ENCODE peak calls at places on chromosomes 13 and 19, in six cellular contexts. L, W, H, Q, E and S are unnamed samples.

GRCh38 chr19:33866696-33867095 is 70.0 kb downstream of the KCTD15 start:
- DNase-seq in E (no peak), W (no peak), H (no peak), L (no peak), Q (no peak), S (peak; percentile 39)

GRCh38 chr13:84605927-84606326 is 723.7 kb upstream of the SLITRK1 start:
- DNase-seq in E (peak; percentile 28), L (no peak), Q (peak; percentile 87), W (no peak), H (no peak), S (no peak)

GRCh38 chr13:39890537-39890936 is 235.1 kb downstream of the COG6 start:
- DNase-seq in Q (no peak), E (no peak), L (no peak), W (no peak), H (no peak), S (no peak)

GRCh38 chr19:18594096-18594823 is 5.7 kb downstream of the REX1BD start:
- DNase-seq in H (no peak), W (peak; percentile 73), L (peak; percentile 80), E (peak; percentile 82), Q (peak; percentile 92), S (peak; percentile 84)

GRCh38 chr19:8663920-8664670 is 33.7 kb downstream of the NFILZ start:
- DNase-seq in E (no peak), H (no peak), L (no peak), W (no peak), Q (no peak), S (no peak)

GRCh38 chr19:29467824-29468401 is 57.9 kb upstream of the VSTM2B start:
- DNase-seq in E (peak; percentile 44), L (no peak), H (no peak), Q (peak; percentile 76), W (no peak), S (no peak)

GRCh38 chr19:32532233-32532632 is 48.8 kb upstream of the PDCD5 start:
- DNase-seq in W (no peak), H (no peak), E (no peak), L (no peak), Q (no peak), S (no peak)

GRCh38 chr13:112782433-112783010 is 92.7 kb downstream of the ATP11A start:
- DNase-seq in H (no peak), W (no peak), L (no peak), Q (no peak), E (no peak), S (peak; percentile 50)

GRCh38 chr19:32566246-32566830 is 14.7 kb upstream of the PDCD5 start:
- DNase-seq in E (no peak), W (no peak), L (no peak), Q (no peak), H (no peak), S (peak; percentile 22)

GRCh38 chr13:105037064-105037463 is 1498.4 kb downstream of the EFNB2 start:
- DNase-seq in W (no peak), H (no peak), Q (no peak), E (no peak), L (no peak), S (no peak)

GRCh38 chr19:47240561-47240960 is 9.6 kb upstream of the BBC3 start:
- DNase-seq in E (no peak), W (no peak), L (no peak), H (no peak), Q (peak; percentile 54), S (no peak)

GRCh38 chr19:47598407-47599349 is 10.3 kb upstream of the BICRA start:
- DNase-seq in H (peak; percentile 55), W (no peak), E (peak; percentile 76), L (no peak), Q (peak; percentile 91), S (no peak)

GRCh38 chr13:110826861-110827672 is 87.8 kb downstream of the ANKRD10 start:
- DNase-seq in H (no peak), E (no peak), L (no peak), W (no peak), Q (no peak), S (no peak)

GRCh38 chr13:80574113-80574512 is 233.2 kb upstream of the SPRY2 start:
- DNase-seq in W (no peak), Q (no peak), L (no peak), E (no peak), H (no peak), S (no peak)

GRCh38 chr13:110468986-110469495 is 92.5 kb downstream of the RAB20 start:
- DNase-seq in W (no peak), Q (no peak), H (no peak), L (no peak), E (no peak), S (no peak)

GRCh38 chr13:46567671-46568070 is 14.7 kb downstream of the LRCH1 start:
- DNase-seq in E (no peak), L (no peak), H (no peak), W (no peak), Q (no peak), S (no peak)

GRCh38 chr13:110648848-110649421 is 33.6 kb downstream of the NAXD start:
- DNase-seq in H (no peak), L (no peak), W (no peak), E (no peak), Q (peak; percentile 53), S (peak; percentile 58)

GRCh38 chr13:34678154-34678553 is 263.9 kb upstream of the NBEA start:
- DNase-seq in L (no peak), Q (no peak), H (no peak), E (no peak), W (no peak), S (no peak)

GRCh38 chr19:29685326-29685725 is 20.1 kb downstream of the PLEKHF1 start:
- DNase-seq in Q (no peak), L (no peak), H (no peak), E (no peak), W (no peak), S (no peak)

GRCh38 chr13:79659161-79659560 is 178.2 kb downstream of the NDFIP2 start:
- DNase-seq in E (no peak), Q (no peak), H (no peak), L (peak; percentile 43), W (peak; percentile 47), S (no peak)

GRCh38 chr19:40223135-40223822 is 3.2 kb downstream of the CCNP start:
- DNase-seq in W (no peak), E (peak; percentile 93), H (no peak), L (no peak), Q (peak; percentile 95), S (peak; percentile 72)

GRCh38 chr19:33064117-33064777 is 441 bp downstream of the RHPN2 start:
- DNase-seq in L (peak; percentile 27), E (peak; percentile 78), Q (peak; percentile 89), H (no peak), W (no peak), S (peak; percentile 71)

GRCh38 chr19:10006335-10006708 is 4.0 kb downstream of the COL5A3 start:
- DNase-seq in L (peak; percentile 47), E (no peak), Q (no peak), W (peak; percentile 66), H (no peak), S (no peak)

DNA sequence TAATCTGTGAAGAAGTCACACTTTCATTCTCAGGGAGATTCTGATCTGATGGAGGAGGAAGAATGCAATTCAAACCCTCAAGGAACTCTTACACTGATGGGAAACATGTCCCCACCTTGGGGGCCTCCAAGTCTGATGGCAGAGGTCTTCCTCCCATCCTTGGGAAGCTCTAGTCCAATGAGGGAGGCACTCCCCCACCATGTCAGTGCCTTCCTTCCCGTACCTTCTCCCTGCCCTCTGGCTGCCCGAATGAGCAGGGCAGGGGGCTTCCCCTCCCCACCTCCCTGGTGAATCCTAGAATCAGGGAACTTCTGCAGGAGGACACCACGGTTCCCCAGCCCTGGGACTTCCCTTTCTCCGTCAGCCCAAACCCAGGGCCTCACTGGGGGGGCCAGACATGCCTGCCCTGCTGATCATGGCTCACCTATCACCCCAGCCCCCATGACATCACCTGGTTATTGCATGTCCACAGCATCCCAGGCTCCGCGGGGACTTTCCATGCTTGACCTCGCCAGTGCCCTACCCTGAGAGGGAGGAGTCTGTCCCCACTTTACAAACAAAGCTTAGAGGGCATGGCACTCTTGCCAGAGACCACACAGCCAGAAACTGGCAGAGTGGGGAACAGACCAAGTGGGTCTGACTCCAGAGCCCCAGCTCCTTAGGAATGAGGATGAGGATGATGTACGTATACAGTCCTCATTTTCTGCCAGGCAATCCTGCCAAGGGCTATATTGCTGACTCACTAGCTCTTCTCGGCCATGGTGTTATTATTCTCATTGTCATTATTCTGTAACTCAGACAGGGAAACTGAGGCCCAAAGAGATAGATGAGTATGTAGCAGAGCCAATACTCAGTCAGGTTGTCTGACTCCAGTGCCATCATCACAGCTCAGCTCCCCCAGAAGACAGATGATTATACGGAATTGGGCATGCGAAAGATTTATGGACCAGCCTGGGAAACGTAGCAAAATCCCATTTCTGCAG is 9.6 kb upstream of the BCL3 start:
- DNase-seq in L (no peak), W (no peak), Q (no peak), H (no peak), E (no peak), S (no peak)
- TF ChIP-seq CTCF in L (no peak), W (no peak), Q (no peak), H (no peak), E (no peak), S (no peak)

DNA sequence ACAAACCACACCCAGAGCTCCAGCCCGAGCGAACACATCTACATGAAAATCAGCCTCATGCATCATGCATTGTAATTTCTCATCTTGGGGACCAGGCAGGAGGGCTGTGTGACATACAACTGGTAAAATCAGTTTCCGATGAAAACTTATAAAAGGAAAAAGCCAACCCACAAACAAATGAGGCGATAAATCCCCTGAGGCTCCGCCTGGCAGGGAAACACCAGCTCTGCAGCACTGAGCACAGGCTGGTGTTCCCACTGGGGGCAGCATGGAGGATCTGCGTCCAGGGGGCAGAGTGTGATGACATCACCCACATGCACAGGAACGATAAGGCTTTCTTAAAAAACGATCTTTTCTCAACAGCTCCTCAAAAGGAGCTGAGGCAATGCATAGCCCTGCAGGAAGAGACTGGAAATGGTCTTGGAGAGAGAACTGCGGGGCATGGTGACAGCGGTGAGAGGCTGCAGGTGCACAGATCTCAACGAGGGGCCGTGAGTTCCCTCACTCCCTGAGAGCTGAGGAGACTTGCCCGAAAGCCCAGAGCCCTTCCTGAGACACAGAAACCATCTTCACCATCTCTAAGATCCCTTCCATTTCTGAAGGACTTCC is 24.6 kb downstream of the SH3GL1 start:
- DNase-seq in E (peak; percentile 47), W (no peak), H (no peak), L (no peak), Q (peak; percentile 79), S (no peak)
- TF ChIP-seq CTCF in E (no peak), W (no peak), H (peak; percentile 52), L (peak; percentile 21), Q (peak; percentile 70), S (peak; percentile 57)

DNA sequence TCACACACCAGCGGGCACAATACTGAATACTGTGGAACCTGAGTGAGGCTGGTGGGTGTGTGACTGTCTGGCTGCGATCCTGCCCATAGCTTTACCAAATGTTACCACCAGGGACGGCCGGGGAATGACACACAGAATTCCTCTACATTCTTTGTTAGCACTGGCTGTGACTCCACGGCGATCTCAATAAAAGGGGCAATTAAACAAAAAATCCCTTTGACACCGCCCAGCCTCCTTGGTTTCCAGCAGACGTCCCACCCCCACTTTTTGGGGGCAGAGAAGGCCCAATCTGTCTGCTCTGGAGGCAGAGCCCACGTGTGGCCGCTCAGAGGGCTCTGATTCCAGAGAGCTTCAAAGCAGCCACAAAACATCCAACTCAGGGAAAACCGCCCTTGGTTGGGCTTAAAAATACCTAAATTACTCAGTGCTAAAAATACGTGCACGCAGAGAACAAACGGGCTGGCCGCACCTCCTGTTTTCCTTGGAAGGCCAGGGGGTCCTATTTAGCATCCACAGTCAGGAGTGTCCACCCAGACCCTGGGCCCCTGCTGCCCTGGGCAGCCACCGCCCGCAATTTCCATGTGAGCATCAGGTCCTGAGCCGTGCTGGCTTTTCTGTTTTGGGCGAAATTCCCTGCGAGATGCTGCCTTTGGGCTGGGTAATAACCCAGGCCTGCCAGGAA is 47.8 kb downstream of the GADD45B start:
- DNase-seq in W (no peak), L (no peak), Q (no peak), E (no peak), H (peak; percentile 62), S (no peak)
- TF ChIP-seq CTCF in W (no peak), L (no peak), Q (peak; percentile 58), E (no peak), H (peak; percentile 67), S (peak; percentile 65)

GRCh38 chr19:35142531-35143230 is 374 bp upstream of the FXYD7 start:
- DNase-seq in Q (peak; percentile 94), W (peak; percentile 40), E (peak; percentile 80), L (peak; percentile 63), H (no peak), S (no peak)
- TF ChIP-seq CTCF in Q (peak; percentile 83), W (peak; percentile 63), E (peak; percentile 71), L (peak; percentile 57), H (peak; percentile 63), S (peak; percentile 81)